ENCODE peak calls at places on chromosomes 3 and 15, in five cellular contexts. One of them, this sample, is unnamed.

GRCh38 chr3:121111914-121112612 is 204.1 kb downstream of the STXBP5L start:
- DNase-seq in mucosa of descending colon: no peak
- DNase-seq in psoas muscle: no peak
- DNase-seq in endothelial cell of umbilical vein: no peak
- DNase-seq in mesothelial cell of epicardium: no peak
- DNase-seq in this sample: no peak

GRCh38 chr15:39114690-39115378 is 466.0 kb upstream of the THBS1 start:
- DNase-seq in mucosa of descending colon: no peak
- DNase-seq in psoas muscle: no peak
- DNase-seq in endothelial cell of umbilical vein: no peak
- DNase-seq in mesothelial cell of epicardium: no peak
- DNase-seq in this sample: no peak

GRCh38 chr3:87045473-87045872 is 54.5 kb upstream of the VGLL3 start:
- DNase-seq in mucosa of descending colon: no peak
- DNase-seq in psoas muscle: no peak
- DNase-seq in endothelial cell of umbilical vein: no peak
- DNase-seq in mesothelial cell of epicardium: no peak
- DNase-seq in this sample: no peak

GRCh38 chr3:24294150-24294549 is 200.5 kb downstream of the THRB start:
- DNase-seq in mucosa of descending colon: no peak
- DNase-seq in psoas muscle: no peak
- DNase-seq in endothelial cell of umbilical vein: no peak
- DNase-seq in mesothelial cell of epicardium: no peak
- DNase-seq in this sample: no peak

GRCh38 chr15:35741395-35741794 is 195.4 kb upstream of the DPH6 start:
- DNase-seq in mucosa of descending colon: no peak
- DNase-seq in psoas muscle: no peak
- DNase-seq in endothelial cell of umbilical vein: no peak
- DNase-seq in mesothelial cell of epicardium: no peak
- DNase-seq in this sample: no peak

GRCh38 chr3:49751501-49751900 is 27.8 kb upstream of the GMPPB start:
- DNase-seq in mucosa of descending colon: no peak
- DNase-seq in psoas muscle: no peak
- DNase-seq in endothelial cell of umbilical vein: no peak
- DNase-seq in mesothelial cell of epicardium: no peak
- DNase-seq in this sample: no peak

GRCh38 chr3:185215873-185216586 is 37.8 kb downstream of the EHHADH start:
- DNase-seq in mucosa of descending colon: no peak
- DNase-seq in psoas muscle: no peak
- DNase-seq in endothelial cell of umbilical vein: peak
- DNase-seq in mesothelial cell of epicardium: no peak
- DNase-seq in this sample: no peak

GRCh38 chr3:29171583-29171990 is 109.3 kb upstream of the RBMS3 start:
- DNase-seq in mucosa of descending colon: no peak
- DNase-seq in psoas muscle: no peak
- DNase-seq in endothelial cell of umbilical vein: peak
- DNase-seq in mesothelial cell of epicardium: no peak
- DNase-seq in this sample: no peak

GRCh38 chr3:160676547-160677303 is at the start of gene ARL14:
- DNase-seq in mucosa of descending colon: no peak
- DNase-seq in psoas muscle: no peak
- DNase-seq in endothelial cell of umbilical vein: peak
- DNase-seq in mesothelial cell of epicardium: no peak
- DNase-seq in this sample: no peak

GRCh38 chr3:156668073-156668763 is 6.2 kb upstream of the TIPARP start:
- DNase-seq in mucosa of descending colon: no peak
- DNase-seq in psoas muscle: no peak
- DNase-seq in endothelial cell of umbilical vein: no peak
- DNase-seq in mesothelial cell of epicardium: no peak
- DNase-seq in this sample: no peak

GRCh38 chr3:157174616-157175498 is 14.9 kb upstream of the CCNL1 start:
- DNase-seq in mucosa of descending colon: peak
- DNase-seq in psoas muscle: peak
- DNase-seq in endothelial cell of umbilical vein: peak
- DNase-seq in mesothelial cell of epicardium: peak
- DNase-seq in this sample: peak

GRCh38 chr3:180433172-180433571 is 168.8 kb upstream of the TTC14 start:
- DNase-seq in mucosa of descending colon: no peak
- DNase-seq in psoas muscle: no peak
- DNase-seq in endothelial cell of umbilical vein: peak
- DNase-seq in mesothelial cell of epicardium: no peak
- DNase-seq in this sample: no peak

GRCh38 chr15:39649765-39650164 is 68.9 kb downstream of the THBS1 start:
- DNase-seq in mucosa of descending colon: no peak
- DNase-seq in psoas muscle: no peak
- DNase-seq in endothelial cell of umbilical vein: no peak
- DNase-seq in mesothelial cell of epicardium: no peak
- DNase-seq in this sample: no peak

GRCh38 chr3:29065211-29065785 is 215.6 kb upstream of the RBMS3 start:
- DNase-seq in mucosa of descending colon: peak
- DNase-seq in psoas muscle: peak
- DNase-seq in endothelial cell of umbilical vein: peak
- DNase-seq in mesothelial cell of epicardium: peak
- DNase-seq in this sample: peak

GRCh38 chr3:42804831-42805821 is 836 bp upstream of the HIGD1A start:
- DNase-seq in mucosa of descending colon: peak
- DNase-seq in psoas muscle: peak
- DNase-seq in endothelial cell of umbilical vein: no peak
- DNase-seq in mesothelial cell of epicardium: no peak
- DNase-seq in this sample: no peak

GRCh38 chr3:167057586-167057985 is 322.5 kb downstream of the ZBBX start:
- DNase-seq in mucosa of descending colon: no peak
- DNase-seq in psoas muscle: no peak
- DNase-seq in endothelial cell of umbilical vein: no peak
- DNase-seq in mesothelial cell of epicardium: no peak
- DNase-seq in this sample: no peak

GRCh38 chr3:155416500-155417118 is 123.1 kb upstream of the STRIT1 start:
- DNase-seq in mucosa of descending colon: no peak
- DNase-seq in psoas muscle: no peak
- DNase-seq in endothelial cell of umbilical vein: no peak
- DNase-seq in mesothelial cell of epicardium: no peak
- DNase-seq in this sample: no peak

GRCh38 chr15:83310521-83311456 is 26.3 kb upstream of the BNC1 start:
- DNase-seq in mucosa of descending colon: no peak
- DNase-seq in psoas muscle: no peak
- DNase-seq in endothelial cell of umbilical vein: peak
- DNase-seq in mesothelial cell of epicardium: no peak
- DNase-seq in this sample: no peak

GRCh38 chr15:63319065-63319464 is 41.7 kb downstream of the APH1B start:
- DNase-seq in mucosa of descending colon: no peak
- DNase-seq in psoas muscle: no peak
- DNase-seq in endothelial cell of umbilical vein: no peak
- DNase-seq in mesothelial cell of epicardium: no peak
- DNase-seq in this sample: no peak

GRCh38 chr15:86541540-86541939 is 461.9 kb downstream of the AGBL1 start:
- DNase-seq in mucosa of descending colon: no peak
- DNase-seq in psoas muscle: no peak
- DNase-seq in endothelial cell of umbilical vein: no peak
- DNase-seq in mesothelial cell of epicardium: no peak
- DNase-seq in this sample: no peak

GRCh38 chr3:181712505-181713299 is 977 bp downstream of the SOX2 start:
- DNase-seq in mucosa of descending colon: no peak
- DNase-seq in psoas muscle: no peak
- DNase-seq in endothelial cell of umbilical vein: peak
- DNase-seq in mesothelial cell of epicardium: no peak
- DNase-seq in this sample: no peak

DNA sequence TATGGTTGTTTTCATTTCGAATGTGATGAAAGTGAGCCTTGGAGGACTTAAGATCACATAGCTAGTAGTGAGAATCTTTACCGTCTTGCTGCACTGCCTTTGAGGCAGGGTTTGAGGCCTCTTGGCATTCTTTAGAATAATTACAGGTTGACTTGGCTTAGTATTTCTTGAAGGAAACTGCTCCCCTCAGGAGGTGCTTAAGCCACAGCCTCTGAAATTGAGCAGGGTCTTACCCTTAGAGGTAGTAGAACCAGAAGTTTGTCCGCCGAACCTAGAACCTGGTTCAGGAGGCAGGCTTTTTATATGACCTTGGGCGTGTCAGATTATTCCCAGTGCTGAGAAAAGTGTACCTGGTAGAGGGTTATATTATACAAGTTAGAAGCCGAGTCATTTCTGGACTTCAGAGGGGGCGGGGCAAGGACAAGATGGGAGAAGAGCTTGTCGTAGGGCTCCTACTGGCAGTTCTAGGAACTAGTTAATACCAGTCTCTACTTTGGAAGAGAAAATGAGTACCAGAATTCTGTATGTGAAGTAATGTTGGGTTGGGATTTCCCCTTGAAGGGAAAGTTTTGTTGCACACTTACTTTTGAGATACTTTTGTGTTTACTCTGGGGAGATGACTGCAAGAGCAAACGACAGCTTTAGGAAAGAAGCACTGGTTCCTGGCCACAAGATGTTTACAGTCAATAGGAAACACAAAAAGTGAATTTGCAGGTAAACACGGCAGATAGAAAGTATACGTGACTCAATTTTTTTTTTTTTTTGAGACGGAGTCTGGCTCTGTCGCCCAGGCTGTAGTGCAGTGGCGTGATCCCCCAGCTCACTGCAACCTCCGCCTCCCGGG is 1.3 kb downstream of the TFG start:
- DNase-seq in mucosa of descending colon: peak
- DNase-seq in psoas muscle: peak
- DNase-seq in endothelial cell of umbilical vein: peak
- DNase-seq in mesothelial cell of epicardium: no peak
- DNase-seq in this sample: peak
- TF ChIP-seq CTCF in mucosa of descending colon: no peak
- TF ChIP-seq CTCF in psoas muscle: no peak
- TF ChIP-seq CTCF in endothelial cell of umbilical vein: peak
- TF ChIP-seq CTCF in mesothelial cell of epicardium: no peak
- TF ChIP-seq CTCF in this sample: peak

GRCh38 chr3:492586-493296 is 296.2 kb downstream of the CHL1 start:
- DNase-seq in mucosa of descending colon: no peak
- DNase-seq in psoas muscle: no peak
- DNase-seq in endothelial cell of umbilical vein: no peak
- DNase-seq in mesothelial cell of epicardium: no peak
- DNase-seq in this sample: no peak
- TF ChIP-seq CTCF in mucosa of descending colon: no peak
- TF ChIP-seq CTCF in psoas muscle: no peak
- TF ChIP-seq CTCF in endothelial cell of umbilical vein: no peak
- TF ChIP-seq CTCF in mesothelial cell of epicardium: no peak
- TF ChIP-seq CTCF in this sample: no peak

DNA sequence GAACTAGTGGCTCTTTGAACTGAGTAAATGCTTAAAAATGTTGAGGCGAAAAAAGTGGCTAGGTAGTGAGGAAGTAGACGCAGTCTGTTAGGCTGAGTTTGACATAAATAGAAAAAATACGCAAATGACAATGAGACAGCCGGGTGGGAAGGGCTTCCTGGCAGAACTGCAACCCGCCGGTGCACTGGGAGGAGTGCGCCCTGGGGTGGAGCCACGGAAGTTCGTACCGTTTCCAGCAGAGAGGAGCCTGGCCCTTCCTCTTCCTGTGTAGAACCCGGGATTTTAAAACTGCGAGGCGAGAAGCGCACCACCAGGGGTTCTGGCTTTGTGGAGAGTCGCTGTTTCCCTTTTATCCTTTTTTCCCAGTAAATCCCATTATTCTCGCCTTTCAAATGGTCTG is 602.6 kb downstream of the PYDC2 start:
- DNase-seq in mucosa of descending colon: peak
- DNase-seq in psoas muscle: peak
- DNase-seq in endothelial cell of umbilical vein: peak
- DNase-seq in mesothelial cell of epicardium: no peak
- DNase-seq in this sample: peak
- TF ChIP-seq CTCF in mucosa of descending colon: no peak
- TF ChIP-seq CTCF in psoas muscle: no peak
- TF ChIP-seq CTCF in endothelial cell of umbilical vein: peak
- TF ChIP-seq CTCF in mesothelial cell of epicardium: no peak
- TF ChIP-seq CTCF in this sample: no peak

GRCh38 chr3:100957407-100958100 is 35.7 kb downstream of the ABI3BP start:
- DNase-seq in mucosa of descending colon: no peak
- DNase-seq in psoas muscle: no peak
- DNase-seq in endothelial cell of umbilical vein: no peak
- DNase-seq in mesothelial cell of epicardium: no peak
- DNase-seq in this sample: no peak

GRCh38 chr3:100954199-100954935 is 38.9 kb downstream of the ABI3BP start:
- DNase-seq in mucosa of descending colon: no peak
- DNase-seq in psoas muscle: no peak
- DNase-seq in endothelial cell of umbilical vein: peak
- DNase-seq in mesothelial cell of epicardium: no peak
- DNase-seq in this sample: no peak

GRCh38 chr3:100956276-100956675 is 36.9 kb downstream of the ABI3BP start:
- DNase-seq in mucosa of descending colon: no peak
- DNase-seq in psoas muscle: no peak
- DNase-seq in endothelial cell of umbilical vein: peak
- DNase-seq in mesothelial cell of epicardium: no peak
- DNase-seq in this sample: no peak

GRCh38 chr3:100953103-100953502 is 40.1 kb downstream of the ABI3BP start:
- DNase-seq in mucosa of descending colon: no peak
- DNase-seq in psoas muscle: no peak
- DNase-seq in endothelial cell of umbilical vein: peak
- DNase-seq in mesothelial cell of epicardium: no peak
- DNase-seq in this sample: no peak

GRCh38 chr3:100954990-100955389 is 38.2 kb downstream of the ABI3BP start:
- DNase-seq in mucosa of descending colon: no peak
- DNase-seq in psoas muscle: peak
- DNase-seq in endothelial cell of umbilical vein: peak
- DNase-seq in mesothelial cell of epicardium: no peak
- DNase-seq in this sample: no peak
- TF ChIP-seq CTCF in mucosa of descending colon: no peak
- TF ChIP-seq CTCF in psoas muscle: no peak
- TF ChIP-seq CTCF in endothelial cell of umbilical vein: no peak
- TF ChIP-seq CTCF in mesothelial cell of epicardium: no peak
- TF ChIP-seq CTCF in this sample: no peak

DNA sequence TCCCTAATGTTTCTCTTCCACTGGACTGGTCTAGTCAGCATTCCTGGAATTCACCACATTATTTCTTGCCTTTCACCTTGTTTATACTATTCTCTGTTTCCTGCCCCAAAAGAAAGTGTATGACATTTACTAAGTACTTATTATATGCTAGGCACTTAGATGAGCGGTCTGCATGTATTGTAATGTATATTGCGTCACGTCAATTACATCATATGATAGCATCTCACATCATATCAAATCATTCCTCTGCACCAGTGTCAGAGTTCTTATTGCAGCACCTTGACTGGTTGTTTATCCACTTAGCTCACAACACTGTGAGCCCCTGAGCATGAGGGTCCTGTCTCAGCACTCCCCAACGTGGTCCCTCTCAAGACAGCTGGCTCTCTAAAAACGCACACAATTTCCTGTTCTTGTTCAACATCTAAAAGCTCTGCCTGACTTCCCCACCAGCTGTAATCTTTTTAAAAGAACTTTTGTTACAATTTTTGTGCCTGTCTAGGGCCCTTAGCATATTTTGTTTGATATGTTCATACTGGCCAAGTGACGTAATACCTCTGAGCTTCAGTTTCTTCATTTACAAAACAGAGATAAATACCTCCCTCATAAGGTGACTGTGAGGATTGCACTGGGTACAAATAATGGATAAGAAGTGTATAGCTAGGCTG is 58.8 kb downstream of the ARHGAP31 start:
- DNase-seq in mucosa of descending colon: no peak
- DNase-seq in psoas muscle: no peak
- DNase-seq in endothelial cell of umbilical vein: peak
- DNase-seq in mesothelial cell of epicardium: no peak
- DNase-seq in this sample: no peak
- TF ChIP-seq CTCF in mucosa of descending colon: no peak
- TF ChIP-seq CTCF in psoas muscle: peak
- TF ChIP-seq CTCF in endothelial cell of umbilical vein: no peak
- TF ChIP-seq CTCF in mesothelial cell of epicardium: no peak
- TF ChIP-seq CTCF in this sample: no peak

GRCh38 chr15:67569668-67570067 is 27.2 kb downstream of the MAP2K5 start:
- DNase-seq in mucosa of descending colon: no peak
- DNase-seq in psoas muscle: no peak
- DNase-seq in endothelial cell of umbilical vein: no peak
- DNase-seq in mesothelial cell of epicardium: no peak
- DNase-seq in this sample: no peak
- TF ChIP-seq CTCF in mucosa of descending colon: no peak
- TF ChIP-seq CTCF in psoas muscle: no peak
- TF ChIP-seq CTCF in endothelial cell of umbilical vein: no peak
- TF ChIP-seq CTCF in mesothelial cell of epicardium: no peak
- TF ChIP-seq CTCF in this sample: no peak

This sample was measured in neural crest cell.